ENCODE peak calls at places on chromosomes 4 and X, in seven cellular contexts. One of them, this sample, is unnamed.
A peak's percentile ranks its signal among the peaks of the same experiment; 100 is the strongest.

GRCh38 chr4:166091914-166092510 is 219.0 kb downstream of the TLL1 start:
- DNase-seq in HepG2: peak; percentile 28
- DNase-seq in prostate gland: peak; percentile 9
- DNase-seq in uterus: no peak
- DNase-seq in HCT116: peak; percentile 15
- DNase-seq in NB4: peak; percentile 43
- DNase-seq in transverse colon: no peak
- DNase-seq in this sample: no peak

GRCh38 chrX:45771560-45772340 is 571.1 kb upstream of the DIPK2B start:
- DNase-seq in NB4: peak; percentile 71
- DNase-seq in uterus: no peak
- DNase-seq in transverse colon: peak; percentile 56
- DNase-seq in HCT116: no peak
- DNase-seq in HepG2: no peak
- DNase-seq in prostate gland: no peak
- DNase-seq in this sample: no peak

GRCh38 chrX:23902419-23902818 is 5.3 kb downstream of the APOO start:
- DNase-seq in HCT116: no peak
- DNase-seq in HepG2: peak; percentile 50
- DNase-seq in transverse colon: no peak
- DNase-seq in prostate gland: peak; percentile 22
- DNase-seq in NB4: peak; percentile 59
- DNase-seq in uterus: no peak
- DNase-seq in this sample: no peak

GRCh38 chr4:16048639-16049448 is 35.0 kb downstream of the PROM1 start:
- DNase-seq in prostate gland: no peak
- DNase-seq in HCT116: no peak
- DNase-seq in NB4: no peak
- DNase-seq in transverse colon: no peak
- DNase-seq in HepG2: no peak
- DNase-seq in uterus: no peak
- DNase-seq in this sample: no peak

GRCh38 chr4:118351851-118352827 is 664 bp downstream of the PRSS12 start:
- DNase-seq in HCT116: peak; percentile 48
- DNase-seq in uterus: no peak
- DNase-seq in transverse colon: peak; percentile 65
- DNase-seq in prostate gland: no peak
- DNase-seq in NB4: peak; percentile 51
- DNase-seq in HepG2: peak; percentile 4
- DNase-seq in this sample: no peak

GRCh38 chr4:173752610-173753009 is 222.6 kb upstream of the HAND2 start:
- DNase-seq in transverse colon: peak; percentile 31
- DNase-seq in NB4: peak; percentile 75
- DNase-seq in prostate gland: no peak
- DNase-seq in uterus: no peak
- DNase-seq in HepG2: peak; percentile 18
- DNase-seq in HCT116: peak; percentile 58
- DNase-seq in this sample: no peak

GRCh38 chrX:21800344-21800770 is 39.1 kb upstream of the MBTPS2 start:
- DNase-seq in HepG2: no peak
- DNase-seq in transverse colon: no peak
- DNase-seq in NB4: no peak
- DNase-seq in HCT116: no peak
- DNase-seq in prostate gland: peak; percentile 4
- DNase-seq in uterus: no peak
- DNase-seq in this sample: no peak

GRCh38 chrX:53072418-53073114 is 9.6 kb upstream of the TSPYL2 start:
- DNase-seq in NB4: no peak
- DNase-seq in prostate gland: no peak
- DNase-seq in HCT116: no peak
- DNase-seq in uterus: no peak
- DNase-seq in transverse colon: no peak
- DNase-seq in HepG2: no peak
- DNase-seq in this sample: no peak

GRCh38 chrX:65723706-65724105 is 56.3 kb downstream of the MSN start:
- DNase-seq in HepG2: no peak
- DNase-seq in HCT116: no peak
- DNase-seq in NB4: no peak
- DNase-seq in prostate gland: no peak
- DNase-seq in uterus: no peak
- DNase-seq in transverse colon: no peak
- DNase-seq in this sample: no peak

GRCh38 chrX:96683997-96684338 is 674 bp upstream of the DIAPH2 start:
- DNase-seq in prostate gland: no peak
- DNase-seq in HepG2: peak; percentile 0
- DNase-seq in transverse colon: no peak
- DNase-seq in NB4: peak; percentile 80
- DNase-seq in uterus: no peak
- DNase-seq in HCT116: no peak
- DNase-seq in this sample: no peak

GRCh38 chrX:96684339-96685204 is at the start of gene DIAPH2:
- DNase-seq in NB4: peak; percentile 89
- DNase-seq in transverse colon: peak; percentile 87
- DNase-seq in HepG2: peak; percentile 78
- DNase-seq in uterus: peak; percentile 66
- DNase-seq in prostate gland: peak; percentile 37
- DNase-seq in HCT116: peak; percentile 61
- DNase-seq in this sample: peak; percentile 34

GRCh38 chrX:96682516-96682915 is 2.1 kb upstream of the DIAPH2 start:
- DNase-seq in HepG2: no peak
- DNase-seq in NB4: no peak
- DNase-seq in HCT116: no peak
- DNase-seq in transverse colon: no peak
- DNase-seq in uterus: no peak
- DNase-seq in prostate gland: no peak
- DNase-seq in this sample: no peak

GRCh38 chrX:96688789-96689188 is 4.1 kb downstream of the DIAPH2 start:
- DNase-seq in transverse colon: no peak
- DNase-seq in prostate gland: no peak
- DNase-seq in NB4: no peak
- DNase-seq in uterus: no peak
- DNase-seq in HCT116: no peak
- DNase-seq in HepG2: no peak
- DNase-seq in this sample: no peak

GRCh38 chrX:96685205-96686099 is 810 bp downstream of the DIAPH2 start:
- DNase-seq in prostate gland: peak; percentile 3
- DNase-seq in HCT116: no peak
- DNase-seq in transverse colon: peak; percentile 45
- DNase-seq in uterus: peak; percentile 40
- DNase-seq in HepG2: peak; percentile 7
- DNase-seq in NB4: peak; percentile 90
- DNase-seq in this sample: peak; percentile 7
- TF ChIP-seq POLR2A in prostate gland: no peak
- TF ChIP-seq POLR2A in HCT116: no peak
- TF ChIP-seq POLR2A in transverse colon: no peak
- TF ChIP-seq POLR2A in uterus: no peak
- TF ChIP-seq POLR2A in HepG2: peak; percentile 55
- TF ChIP-seq POLR2A in NB4: peak; percentile 16
- TF ChIP-seq POLR2A in this sample: no peak

DNA sequence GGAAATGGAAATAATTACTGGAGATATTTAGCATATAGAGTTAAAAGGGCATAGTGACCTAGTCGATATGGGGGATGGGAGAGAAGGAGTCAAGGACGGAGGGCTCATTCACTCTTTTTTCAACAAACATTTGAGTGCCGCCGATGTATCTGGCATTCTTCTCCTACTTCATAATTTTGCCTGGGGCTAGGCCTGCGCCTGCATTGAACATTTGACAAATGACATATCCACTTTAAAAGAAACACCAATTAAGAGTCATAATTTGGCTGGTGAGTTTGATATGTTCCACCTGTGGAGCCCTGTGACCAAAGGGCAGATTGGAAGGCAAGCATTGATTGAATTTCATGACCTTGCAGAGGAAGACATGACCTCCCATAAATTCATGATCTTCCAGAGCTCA is 2.6 kb upstream of the GPC3 start:
- DNase-seq in uterus: no peak
- DNase-seq in transverse colon: no peak
- DNase-seq in HepG2: no peak
- DNase-seq in prostate gland: no peak
- DNase-seq in HCT116: no peak
- DNase-seq in NB4: no peak
- DNase-seq in this sample: no peak
- TF ChIP-seq POLR2A in uterus: no peak
- TF ChIP-seq POLR2A in transverse colon: no peak
- TF ChIP-seq POLR2A in HepG2: no peak
- TF ChIP-seq POLR2A in prostate gland: no peak
- TF ChIP-seq POLR2A in HCT116: no peak
- TF ChIP-seq POLR2A in NB4: no peak
- TF ChIP-seq POLR2A in this sample: no peak

GRCh38 chrX:71366674-71367256 is 608 bp downstream of the TAF1 start:
- DNase-seq in HCT116: no peak
- DNase-seq in HepG2: no peak
- DNase-seq in prostate gland: no peak
- DNase-seq in uterus: peak; percentile 15
- DNase-seq in transverse colon: peak; percentile 19
- DNase-seq in NB4: peak; percentile 60
- DNase-seq in this sample: no peak
- TF ChIP-seq POLR2A in HCT116: peak; percentile 6
- TF ChIP-seq POLR2A in HepG2: no peak
- TF ChIP-seq POLR2A in prostate gland: no peak
- TF ChIP-seq POLR2A in uterus: no peak
- TF ChIP-seq POLR2A in transverse colon: no peak
- TF ChIP-seq POLR2A in NB4: no peak
- TF ChIP-seq POLR2A in this sample: no peak

GRCh38 chr4:41256740-41257256 is at the start of gene UCHL1:
- DNase-seq in uterus: no peak
- DNase-seq in HepG2: no peak
- DNase-seq in prostate gland: no peak
- DNase-seq in HCT116: no peak
- DNase-seq in transverse colon: peak; percentile 24
- DNase-seq in NB4: peak; percentile 69
- DNase-seq in this sample: peak; percentile 61
- TF ChIP-seq POLR2A in uterus: no peak
- TF ChIP-seq POLR2A in HepG2: no peak
- TF ChIP-seq POLR2A in prostate gland: no peak
- TF ChIP-seq POLR2A in HCT116: no peak
- TF ChIP-seq POLR2A in transverse colon: no peak
- TF ChIP-seq POLR2A in NB4: no peak
- TF ChIP-seq POLR2A in this sample: peak; percentile 94

GRCh38 chrX:125382148-125382628 is 62.5 kb downstream of the TEX13C start:
- DNase-seq in transverse colon: no peak
- DNase-seq in NB4: no peak
- DNase-seq in HepG2: no peak
- DNase-seq in uterus: no peak
- DNase-seq in HCT116: no peak
- DNase-seq in prostate gland: no peak
- DNase-seq in this sample: no peak
- TF ChIP-seq POLR2A in transverse colon: no peak
- TF ChIP-seq POLR2A in NB4: no peak
- TF ChIP-seq POLR2A in HepG2: no peak
- TF ChIP-seq POLR2A in uterus: no peak
- TF ChIP-seq POLR2A in HCT116: no peak
- TF ChIP-seq POLR2A in prostate gland: no peak
- TF ChIP-seq POLR2A in this sample: no peak

GRCh38 chrX:135973548-135974278 is at the start of gene MMGT1:
- DNase-seq in NB4: peak; percentile 88
- DNase-seq in uterus: peak; percentile 86
- DNase-seq in HepG2: peak; percentile 56
- DNase-seq in transverse colon: peak; percentile 85
- DNase-seq in prostate gland: peak; percentile 68
- DNase-seq in HCT116: peak; percentile 59
- DNase-seq in this sample: peak; percentile 59
- TF ChIP-seq POLR2A in NB4: peak; percentile 45
- TF ChIP-seq POLR2A in uterus: peak; percentile 39
- TF ChIP-seq POLR2A in HepG2: peak; percentile 26
- TF ChIP-seq POLR2A in transverse colon: peak; percentile 65
- TF ChIP-seq POLR2A in prostate gland: no peak
- TF ChIP-seq POLR2A in HCT116: no peak
- TF ChIP-seq POLR2A in this sample: peak; percentile 60

GRCh38 chrX:71282514-71283408 is 674 bp upstream of the NONO start:
- DNase-seq in HCT116: peak; percentile 4
- DNase-seq in uterus: no peak
- DNase-seq in prostate gland: no peak
- DNase-seq in transverse colon: no peak
- DNase-seq in NB4: no peak
- DNase-seq in HepG2: peak; percentile 29
- DNase-seq in this sample: no peak

GRCh38 chrX:71285929-71286328 is 2.5 kb downstream of the NONO start:
- DNase-seq in uterus: no peak
- DNase-seq in transverse colon: no peak
- DNase-seq in NB4: no peak
- DNase-seq in prostate gland: no peak
- DNase-seq in HepG2: no peak
- DNase-seq in HCT116: no peak
- DNase-seq in this sample: no peak

GRCh38 chrX:71283409-71284143 is at the start of gene NONO:
- DNase-seq in HCT116: peak; percentile 98
- DNase-seq in transverse colon: peak; percentile 88
- DNase-seq in HepG2: peak; percentile 97
- DNase-seq in NB4: peak; percentile 98
- DNase-seq in uterus: peak; percentile 93
- DNase-seq in prostate gland: peak; percentile 93
- DNase-seq in this sample: peak; percentile 79
- TF ChIP-seq POLR2A in HCT116: no peak
- TF ChIP-seq POLR2A in transverse colon: peak; percentile 75
- TF ChIP-seq POLR2A in HepG2: peak; percentile 64
- TF ChIP-seq POLR2A in NB4: peak; percentile 82
- TF ChIP-seq POLR2A in uterus: peak; percentile 65
- TF ChIP-seq POLR2A in prostate gland: peak; percentile 74
- TF ChIP-seq POLR2A in this sample: peak; percentile 58

GRCh38 chrX:154046262-154046771 is 26.6 kb upstream of the IRAK1 start:
- DNase-seq in uterus: peak; percentile 65
- DNase-seq in HCT116: no peak
- DNase-seq in transverse colon: no peak
- DNase-seq in NB4: no peak
- DNase-seq in HepG2: no peak
- DNase-seq in prostate gland: peak; percentile 66
- DNase-seq in this sample: no peak
- TF ChIP-seq POLR2A in uterus: no peak
- TF ChIP-seq POLR2A in HCT116: no peak
- TF ChIP-seq POLR2A in transverse colon: no peak
- TF ChIP-seq POLR2A in NB4: no peak
- TF ChIP-seq POLR2A in HepG2: no peak
- TF ChIP-seq POLR2A in prostate gland: no peak
- TF ChIP-seq POLR2A in this sample: no peak